ENCODE peak calls at places on chromosomes 11 and 22, in eight cellular contexts. Q is activated CD4-positive, alpha-beta T cell treated with anti-CD3 and anti-CD28 coated beads, Interleukin-2, amount 50 U/mL, for 1 hour; O is HFF-Myc; U is dermis blood vessel endothelial cell; Y is astrocyte of the cerebellum; J is stimulated activated CD4-positive, alpha-beta T cell treated with anti-CD3 and anti-CD28 coated beads, Interleukin-12 subunit alpha, Interleukin-12 subunit beta, amount 100 ng/mL, for 4 hours; F is AG08395; Z is LHCN-M2. H is an unnamed sample.

GRCh38 chr11:117316197-117316961 is at the start of gene BACE1:
- DNase-seq in J (no peak), Z (peak; percentile 87), O (peak; percentile 60), F (peak; percentile 91), Q (peak; percentile 12), U (peak; percentile 85), Y (peak; percentile 66), H (peak; percentile 52)

GRCh38 chr11:73991471-73992006 is 8.9 kb upstream of the UCP2 start:
- DNase-seq in U (no peak), Q (no peak), F (no peak), J (no peak), O (no peak), Z (no peak), Y (no peak), H (no peak)

GRCh38 chr11:103744496-103745153 is 291.8 kb upstream of the DDI1 start:
- DNase-seq in Z (no peak), O (no peak), F (no peak), U (no peak), J (no peak), Q (no peak), Y (peak; percentile 29), H (no peak)

GRCh38 chr22:23213031-23213555 is 32.8 kb downstream of the BCR start:
- DNase-seq in J (no peak), F (no peak), Z (no peak), O (no peak), Y (no peak), U (no peak), Q (no peak), H (no peak)

GRCh38 chr22:20634560-20635226 is 127.3 kb downstream of the MED15 start:
- DNase-seq in Y (no peak), J (no peak), Q (no peak), F (no peak), O (no peak), U (no peak), Z (no peak), H (no peak)

GRCh38 chr11:119338318-119338890 is 2.3 kb downstream of the C1QTNF5 start:
- DNase-seq in Y (peak; percentile 48), O (peak; percentile 67), Z (peak; percentile 77), U (peak; percentile 90), F (peak; percentile 83), Q (peak; percentile 69), J (peak; percentile 62), H (no peak)

GRCh38 chr11:73078631-73079030 is 63.5 kb downstream of the FCHSD2 start:
- DNase-seq in J (no peak), O (no peak), U (no peak), Y (no peak), F (no peak), Z (no peak), Q (no peak), H (no peak)

GRCh38 chr11:31487848-31488247 is 21.6 kb downstream of the IMMP1L start:
- DNase-seq in O (peak; percentile 32), U (peak; percentile 82), J (no peak), F (peak; percentile 24), Q (no peak), Y (peak; percentile 79), Z (peak; percentile 43), H (peak; percentile 15)

GRCh38 chr11:116415095-116415494 is 357.7 kb downstream of the BUD13 start:
- DNase-seq in Y (peak; percentile 53), Z (no peak), Q (no peak), U (no peak), O (no peak), J (no peak), F (no peak), H (no peak)

GRCh38 chr11:71396548-71397123 is 51.6 kb downstream of the DHCR7 start:
- DNase-seq in Z (no peak), Y (no peak), J (no peak), Q (no peak), U (no peak), O (no peak), F (no peak), H (no peak)

GRCh38 chr11:10181811-10182210 is 112.2 kb downstream of the SBF2 start:
- DNase-seq in O (peak; percentile 21), U (peak; percentile 64), Z (peak; percentile 55), F (peak; percentile 26), Y (peak; percentile 15), Q (no peak), J (no peak), H (no peak)

GRCh38 chr11:46682773-46683752 is 17.4 kb downstream of the ARHGAP1 start:
- DNase-seq in Y (no peak), F (no peak), Q (no peak), Z (no peak), J (no peak), O (no peak), U (no peak), H (no peak)

H was measured in GM04504.